ENCODE peak calls at places on chromosomes 2 and 18, in nine cellular contexts. N, G, I, A, M, O, P, X and R are unnamed samples.
A peak's percentile ranks its signal among the peaks of the same experiment; 100 is the strongest.

GRCh38 chr18:48932462-48932818 is 18.3 kb downstream of the SMAD7 start:
- DNase-seq in M (no peak), G (no peak), I (no peak), P (no peak), A (no peak), X (no peak), O (no peak), N (no peak), R (no peak)

GRCh38 chr2:180591947-180592346 is 388.5 kb upstream of the UBE2E3 start:
- DNase-seq in N (no peak), X (no peak), O (no peak), I (no peak), M (no peak), P (no peak), G (no peak), A (no peak), R (no peak)

GRCh38 chr2:142218471-142218870 is 87.7 kb upstream of the LRP1B start:
- DNase-seq in M (no peak), I (no peak), X (no peak), N (no peak), P (no peak), G (no peak), O (no peak), A (no peak), R (no peak)

GRCh38 chr2:196530910-196531309 is 108.6 kb upstream of the CCDC150 start:
- DNase-seq in I (no peak), A (no peak), O (no peak), P (no peak), X (no peak), G (no peak), M (no peak), N (no peak), R (no peak)

GRCh38 chr2:96305091-96305978 is at the start of gene SNRNP200:
- DNase-seq in O (peak; percentile 80), I (peak; percentile 80), X (peak; percentile 91), P (peak; percentile 91), A (peak; percentile 95), G (peak; percentile 93), N (peak; percentile 91), M (peak; percentile 88), R (peak; percentile 86)

GRCh38 chr2:154697422-154698237 is 865 bp upstream of the KCNJ3 start:
- DNase-seq in M (no peak), X (no peak), I (no peak), O (peak; percentile 46), G (no peak), A (peak; percentile 65), P (no peak), N (no peak), R (no peak)

GRCh38 chr2:216130346-216130951 is 21.3 kb downstream of the XRCC5 start:
- DNase-seq in O (no peak), I (no peak), P (no peak), M (no peak), X (no peak), A (no peak), N (no peak), G (no peak), R (no peak)

GRCh38 chr2:30280596-30281434 is 49.5 kb downstream of the LBH start:
- DNase-seq in M (no peak), I (no peak), G (no peak), O (no peak), A (no peak), P (no peak), N (no peak), X (no peak), R (no peak)

GRCh38 chr18:58064406-58064998 is 20.5 kb downstream of the NEDD4L start:
- DNase-seq in X (no peak), I (no peak), M (no peak), P (no peak), G (no peak), O (no peak), N (no peak), A (no peak), R (no peak)

GRCh38 chr2:75632091-75632704 is 14.4 kb upstream of the MRPL19 start:
- DNase-seq in I (no peak), P (no peak), M (peak; percentile 22), N (no peak), A (no peak), G (no peak), O (no peak), X (no peak), R (no peak)

GRCh38 chr2:113890253-113891235 is 655 bp downstream of the ACTR3 start:
- DNase-seq in O (peak; percentile 61), A (peak; percentile 86), N (peak; percentile 44), X (peak; percentile 81), P (peak; percentile 84), M (peak; percentile 63), G (peak; percentile 84), I (peak; percentile 59), R (peak; percentile 80)

GRCh38 chr18:12726774-12727550 is 24.1 kb downstream of the PSMG2 start:
- DNase-seq in P (peak; percentile 79), O (peak; percentile 76), X (peak; percentile 60), A (no peak), N (peak; percentile 66), I (peak; percentile 29), M (peak; percentile 79), G (peak; percentile 62), R (peak; percentile 55)

GRCh38 chr18:22921762-22922161 is 11.4 kb upstream of the RBBP8 start:
- DNase-seq in G (no peak), M (no peak), N (no peak), P (no peak), O (no peak), A (no peak), X (no peak), I (no peak), R (no peak)

GRCh38 chr2:44886409-44886808 is 55.1 kb upstream of the SIX3 start:
- DNase-seq in A (no peak), M (no peak), N (no peak), X (no peak), P (no peak), G (no peak), I (no peak), O (no peak), R (no peak)

GRCh38 chr2:20633794-20634259 is 17.1 kb downstream of the HS1BP3 start:
- DNase-seq in A (peak; percentile 86), O (no peak), G (no peak), X (no peak), P (no peak), M (no peak), N (no peak), I (no peak), R (no peak)

GRCh38 chr2:240997856-240998705 is at the start of gene SNED1:
- DNase-seq in N (peak; percentile 44), P (no peak), A (peak; percentile 95), I (peak; percentile 19), M (peak; percentile 94), X (peak; percentile 20), G (peak; percentile 50), O (peak; percentile 84), R (peak; percentile 53)

GRCh38 chr2:25215948-25216679 is 47.7 kb upstream of the POMC start:
- DNase-seq in G (peak; percentile 92), A (peak; percentile 92), N (peak; percentile 78), O (peak; percentile 56), P (peak; percentile 49), I (peak; percentile 61), M (peak; percentile 80), X (peak; percentile 87), R (peak; percentile 90)

GRCh38 chr2:20067992-20068727 is 16.7 kb upstream of the LAPTM4A start:
- DNase-seq in O (no peak), P (no peak), M (no peak), A (no peak), I (no peak), X (no peak), N (no peak), G (no peak), R (no peak)

GRCh38 chr2:98465456-98466201 is 21.0 kb downstream of the INPP4A start:
- DNase-seq in I (no peak), N (no peak), O (no peak), A (peak; percentile 90), P (peak; percentile 97), M (peak; percentile 64), G (peak; percentile 90), X (peak; percentile 84), R (peak; percentile 24)

GRCh38 chr2:214035091-214035852 is 375.6 kb upstream of the VWC2L start:
- DNase-seq in I (no peak), N (no peak), O (no peak), P (no peak), G (no peak), M (no peak), A (peak; percentile 56), X (no peak), R (no peak)

GRCh38 chr2:182784777-182785176 is 68.7 kb downstream of the DNAJC10 start:
- DNase-seq in G (no peak), O (peak; percentile 33), P (no peak), A (no peak), X (no peak), M (no peak), N (no peak), I (no peak), R (no peak)

GRCh38 chr18:36424741-36425142 is 127.2 kb downstream of the FHOD3 start:
- DNase-seq in M (no peak), P (no peak), I (no peak), O (no peak), N (no peak), G (no peak), X (no peak), A (no peak), R (no peak)

GRCh38 chr2:219965287-219965870 is 337.9 kb downstream of the SLC4A3 start:
- DNase-seq in I (no peak), P (no peak), O (no peak), G (no peak), M (no peak), X (no peak), N (no peak), A (no peak), R (no peak)

GRCh38 chr2:141589314-141589713 is 541.5 kb downstream of the LRP1B start:
- DNase-seq in I (no peak), N (no peak), G (no peak), P (no peak), M (no peak), X (no peak), O (no peak), A (no peak), R (no peak)

GRCh38 chr2:45652090-45653050 is 895 bp downstream of the PRKCE start:
- DNase-seq in X (peak; percentile 14), A (peak; percentile 85), G (peak; percentile 48), P (peak; percentile 14), N (peak; percentile 18), O (no peak), I (no peak), M (peak; percentile 33), R (peak; percentile 35)

GRCh38 chr2:29931818-29932217 is 10.4 kb upstream of the ALK start:
- DNase-seq in I (no peak), A (no peak), O (no peak), G (no peak), N (no peak), M (no peak), P (no peak), X (no peak), R (no peak)